ENCODE peak calls at places on chromosomes 12 and 14, in five cellular contexts. L, X, H, U and Y are unnamed samples.

GRCh38 chr12:52645120-52645761 is 6.8 kb downstream of the KRT2 start:
- DNase-seq in X (no peak), L (no peak), U (no peak), H (no peak), Y (no peak)

GRCh38 chr12:26028953-26029740 is 70.7 kb downstream of the RASSF8 start:
- DNase-seq in U (peak), L (no peak), H (no peak), X (no peak), Y (peak)

GRCh38 chr12:69240625-69240984 is 1.2 kb downstream of the CPSF6 start:
- DNase-seq in H (no peak), L (no peak), X (no peak), U (no peak), Y (peak)

GRCh38 chr12:100699209-100699608 is 95.4 kb upstream of the ANO4 start:
- DNase-seq in U (no peak), H (no peak), L (no peak), X (no peak), Y (no peak)

GRCh38 chr12:2688381-2688881 is 106.3 kb upstream of the FKBP4 start:
- DNase-seq in L (no peak), U (no peak), X (no peak), H (no peak), Y (no peak)

GRCh38 chr12:131852551-131853299 is 24.5 kb downstream of the MMP17 start:
- DNase-seq in X (no peak), H (no peak), U (no peak), L (no peak), Y (peak)

GRCh38 chr14:25537846-25538455 is 488.0 kb upstream of the STXBP6 start:
- DNase-seq in H (no peak), X (peak), U (no peak), L (peak), Y (no peak)

GRCh38 chr12:10191865-10192264 is 13.0 kb downstream of the TMEM52B start:
- DNase-seq in X (no peak), U (no peak), L (no peak), H (no peak), Y (peak)

GRCh38 chr14:105137481-105138020 is 31.0 kb downstream of the JAG2 start:
- DNase-seq in H (no peak), X (no peak), U (no peak), L (no peak), Y (no peak)

GRCh38 chr14:24398943-24399801 is at the start of gene NYNRIN:
- DNase-seq in X (peak), H (peak), L (peak), U (no peak), Y (peak)

GRCh38 chr12:15688202-15688736 is 100.9 kb downstream of the EPS8 start:
- DNase-seq in U (peak), L (peak), X (peak), H (peak), Y (no peak)

GRCh38 chr12:82359115-82359478 is 768 bp downstream of the METTL25 start:
- DNase-seq in H (no peak), U (no peak), L (no peak), X (peak), Y (peak)

DNA sequence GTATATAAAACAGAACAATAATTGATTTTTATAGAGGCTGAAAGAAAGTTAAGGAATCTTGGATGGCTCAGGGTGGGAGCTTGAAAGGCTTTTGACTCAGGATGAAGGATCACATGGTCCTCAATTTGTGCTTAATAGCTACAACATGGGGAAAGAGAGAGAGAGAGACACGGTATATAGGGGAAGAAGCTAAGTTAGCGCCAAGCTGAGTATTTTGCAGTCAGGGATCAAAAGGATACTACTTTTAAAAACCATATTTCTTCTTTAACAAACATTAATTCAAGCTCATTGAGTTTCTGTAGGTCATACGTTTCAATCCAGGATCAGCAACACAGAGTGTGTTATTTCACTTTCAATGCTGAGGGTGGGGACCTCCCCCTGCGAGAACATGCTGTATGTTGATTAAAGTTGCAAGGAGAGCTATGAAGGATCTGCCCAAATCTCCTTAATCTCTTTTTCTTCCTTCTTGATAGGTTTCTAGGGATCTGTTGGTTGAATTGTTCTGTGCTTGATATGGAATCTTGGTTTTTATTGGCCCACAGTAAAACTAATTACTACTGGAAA is 133.1 kb upstream of the NUDT4 start:
- DNase-seq in H (no peak), L (no peak), U (no peak), X (no peak), Y (no peak)
- H3K27ac ChIP-seq in H (peak), L (no peak), U (no peak), X (peak), Y (no peak)

GRCh38 chr14:101174980-101175606 is 271.6 kb upstream of the RTL1 start:
- DNase-seq in H (no peak), L (no peak), U (no peak), X (no peak), Y (no peak)

GRCh38 chr14:101173698-101174521 is 270.4 kb upstream of the RTL1 start:
- DNase-seq in L (no peak), X (no peak), U (no peak), H (no peak), Y (no peak)

GRCh38 chr14:101169267-101169666 is 265.7 kb upstream of the RTL1 start:
- DNase-seq in X (no peak), L (no peak), U (no peak), H (no peak), Y (no peak)

GRCh38 chr14:101174522-101174838 is 271.0 kb upstream of the RTL1 start:
- DNase-seq in X (no peak), U (no peak), L (no peak), H (no peak), Y (no peak)

GRCh38 chr14:101171650-101172049 is 268.1 kb upstream of the RTL1 start:
- DNase-seq in H (no peak), L (no peak), U (no peak), X (no peak), Y (no peak)
- H3K27ac ChIP-seq in H (no peak), L (no peak), U (no peak), X (no peak), Y (no peak)

DNA sequence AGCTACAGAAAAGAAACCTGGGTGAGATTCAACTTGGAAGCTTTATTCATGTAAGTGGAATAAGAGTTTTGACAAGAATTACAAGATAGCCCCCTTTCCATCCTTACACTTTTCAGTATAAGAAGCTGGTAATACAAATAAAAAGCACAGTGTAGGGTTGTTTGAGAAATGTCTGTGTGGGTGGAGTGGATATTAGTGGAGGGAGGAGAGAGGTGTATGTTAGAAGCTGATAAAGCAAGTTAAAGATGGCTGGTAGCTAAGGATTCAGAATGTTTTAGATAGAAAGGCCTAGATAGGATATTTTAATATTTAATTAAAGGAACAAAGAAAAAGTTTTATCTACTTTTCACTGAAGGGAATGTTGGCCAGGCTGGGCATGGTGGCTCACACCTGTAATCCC is 12.5 kb downstream of the CFAP54 start:
- DNase-seq in L (no peak), H (no peak), X (no peak), U (no peak), Y (no peak)
- H3K27ac ChIP-seq in L (peak), H (peak), X (peak), U (peak), Y (no peak)

DNA sequence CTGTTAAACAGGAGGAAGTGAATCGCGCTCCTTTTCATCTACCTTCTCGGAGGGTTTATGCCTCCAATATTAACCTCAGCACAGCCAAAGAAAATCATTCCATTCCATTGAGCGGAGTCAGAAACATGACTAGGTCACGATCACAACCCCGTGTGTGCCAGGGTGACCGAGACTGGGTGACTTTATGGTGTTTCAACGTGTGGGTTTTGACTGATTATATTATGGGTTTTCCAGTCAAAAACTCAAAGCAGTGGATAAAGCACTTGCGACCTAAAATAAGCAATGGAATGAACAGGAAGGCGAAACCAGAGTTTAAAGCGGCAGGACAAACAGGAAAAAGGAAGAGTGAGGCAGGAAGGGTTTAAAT is 1.4 kb upstream of the HSPA2 start:
- DNase-seq in H (no peak), U (no peak), L (no peak), X (no peak), Y (peak)
- H3K27ac ChIP-seq in H (peak), U (peak), L (peak), X (no peak), Y (peak)

GRCh38 chr14:62409909-62410308 is 635.3 kb downstream of the KCNH5 start:
- DNase-seq in L (no peak), X (no peak), U (peak), H (no peak), Y (peak)
- H3K27ac ChIP-seq in L (no peak), X (no peak), U (no peak), H (no peak), Y (no peak)

GRCh38 chr12:75909714-75910451 is 121.7 kb downstream of the PHLDA1 start:
- DNase-seq in X (no peak), H (no peak), U (no peak), L (no peak), Y (no peak)
- H3K27ac ChIP-seq in X (peak), H (peak), U (no peak), L (no peak), Y (no peak)